ENCODE peak calls at places on chromosomes 11 and 22, in six cellular contexts. C is heart left ventricle, Z is HCT116, O is OCI-LY7, I is prostate gland, M is cardiac muscle cell. N is an unnamed sample. For H3K4me1, the result is how much of the 10 kb centered on the place peaks cover.

GRCh38 chr11:26073646-26074045 is 258.3 kb upstream of the ANO3 start:
- DNase-seq in C (no peak), Z (no peak), O (no peak), I (no peak), M (no peak), N (no peak)

GRCh38 chr11:128462802-128463385 is 124.5 kb downstream of the ETS1 start:
- DNase-seq in C (no peak), Z (no peak), O (no peak), I (no peak), M (no peak), N (no peak)

GRCh38 chr11:40160418-40160817 is 1299.0 kb downstream of the LRRC4C start:
- DNase-seq in C (no peak), Z (no peak), O (no peak), I (no peak), M (no peak), N (no peak)

GRCh38 chr11:64520013-64520412 is 71.0 kb upstream of the SLC22A12 start:
- DNase-seq in C (no peak), Z (no peak), O (no peak), I (no peak), M (no peak), N (no peak)

GRCh38 chr11:83069441-83070043 is 2.2 kb downstream of the RAB30 start:
- DNase-seq in C (no peak), Z (no peak), O (peak), I (no peak), M (no peak), N (peak)

GRCh38 chr22:47284822-47285221 is 522.4 kb downstream of the TBC1D22A start:
- DNase-seq in C (no peak), Z (no peak), O (no peak), I (no peak), M (no peak), N (no peak)

GRCh38 chr11:125923012-125923579 is 18.8 kb downstream of the DDX25 start:
- DNase-seq in C (peak), Z (peak), O (peak), I (peak), M (peak), N (peak)

GRCh38 chr11:104490182-104490581 is 326.2 kb upstream of the PDGFD start:
- DNase-seq in C (no peak), Z (no peak), O (no peak), I (no peak), M (no peak), N (no peak)

GRCh38 chr11:118375980-118376379 is 16.6 kb downstream of the UBE4A start:
- DNase-seq in C (no peak), Z (no peak), O (no peak), I (no peak), M (no peak), N (no peak)

GRCh38 chr11:9459573-9460321 is 1.1 kb upstream of the ZNF143 start:
- DNase-seq in C (peak), Z (peak), O (peak), I (peak), M (peak), N (peak)

GRCh38 chr22:28670691-28671261 is 8.9 kb downstream of the TTC28 start:
- DNase-seq in C (no peak), Z (no peak), O (no peak), I (no peak), M (no peak), N (no peak)

GRCh38 chr22:30044369-30044768 is 35.9 kb upstream of the HORMAD2 start:
- DNase-seq in C (no peak), Z (peak), O (no peak), I (no peak), M (no peak), N (peak)

GRCh38 chr11:71246559-71246958 is 5.8 kb downstream of the SHANK2 start:
- DNase-seq in C (no peak), Z (no peak), O (no peak), I (no peak), M (no peak), N (no peak)

GRCh38 chr11:64611961-64612646 is 21.1 kb downstream of the SLC22A12 start:
- DNase-seq in C (no peak), Z (no peak), O (no peak), I (no peak), M (no peak), N (no peak)

GRCh38 chr22:33563568-33563967 is 356.7 kb downstream of the LARGE1 start:
- DNase-seq in C (no peak), Z (no peak), O (no peak), I (no peak), M (no peak), N (no peak)

GRCh38 chr11:64356498-64357411 is 2.2 kb upstream of the RPS6KA4 start:
- DNase-seq in C (no peak), Z (peak), O (peak), I (no peak), M (peak), N (peak)

GRCh38 chr11:80720295-80720694 is 1279.5 kb upstream of the TENM4 start:
- DNase-seq in C (no peak), Z (no peak), O (no peak), I (no peak), M (no peak), N (no peak)

GRCh38 chr11:35372565-35373283 is 46.6 kb downstream of the SLC1A2 start:
- DNase-seq in C (no peak), Z (no peak), O (no peak), I (no peak), M (no peak), N (no peak)

GRCh38 chr11:10329356-10329755 is 24.5 kb downstream of the ADM start:
- DNase-seq in C (no peak), Z (no peak), O (no peak), I (no peak), M (no peak), N (no peak)

GRCh38 chr11:102279641-102280170 is 37.6 kb upstream of the BIRC3 start:
- DNase-seq in C (no peak), Z (no peak), O (no peak), I (peak), M (peak), N (peak)

GRCh38 chr11:46363455-46363920 is 16.2 kb downstream of the DGKZ start:
- DNase-seq in C (peak), Z (peak), O (no peak), I (no peak), M (no peak), N (peak)

GRCh38 chr11:46435679-46436078 is 44.1 kb upstream of the CHRM4 start:
- DNase-seq in C (no peak), Z (no peak), O (no peak), I (no peak), M (no peak), N (no peak)

GRCh38 chr11:6546735-6547134 is 49.7 kb downstream of the DNHD1 start:
- DNase-seq in C (no peak), Z (no peak), O (no peak), I (no peak), M (no peak), N (no peak)

GRCh38 chr11:124900464-124900863 is 2.8 kb upstream of the ROBO4 start:
- DNase-seq in C (no peak), Z (peak), O (no peak), I (no peak), M (no peak), N (peak)

GRCh38 chr11:27317751-27318150 is 45.3 kb downstream of the CCDC34 start:
- DNase-seq in C (no peak), Z (peak), O (no peak), I (no peak), M (no peak), N (peak)

GRCh38 chr11:113014262-113014661 is 53.0 kb downstream of the NCAM1 start:
- DNase-seq in C (peak), Z (no peak), O (no peak), I (no peak), M (peak), N (peak)

GRCh38 chr22:31950226-31950625 is 5.9 kb downstream of the YWHAH start:
- DNase-seq in C (no peak), Z (no peak), O (no peak), I (no peak), M (no peak), N (no peak)

GRCh38 chr22:41352058-41352457 is 29.7 kb upstream of the TEF start:
- DNase-seq in C (no peak), Z (peak), O (no peak), I (no peak), M (no peak), N (no peak)

GRCh38 chr11:72962084-72962483 is 147.9 kb downstream of the ATG16L2 start:
- DNase-seq in C (no peak), Z (no peak), O (no peak), I (no peak), M (no peak), N (no peak)

GRCh38 chr11:7552666-7553065 is 38.9 kb downstream of the PPFIBP2 start:
- DNase-seq in C (no peak), Z (no peak), O (no peak), I (no peak), M (no peak), N (no peak)

GRCh38 chr11:3074912-3075589 is 17.8 kb upstream of the CARS1 start:
- DNase-seq in C (peak), Z (no peak), O (no peak), I (no peak), M (no peak), N (no peak)

GRCh38 chr11:71309181-71309580 is 56.8 kb upstream of the SHANK2 start:
- DNase-seq in C (no peak), Z (no peak), O (no peak), I (no peak), M (no peak), N (no peak)

GRCh38 chr22:44957267-44957905 is 52.4 kb downstream of the PHF21B start:
- DNase-seq in C (no peak), Z (no peak), O (no peak), I (no peak), M (peak), N (no peak)

GRCh38 chr11:23727821-23728220 is 769.0 kb upstream of the LUZP2 start:
- DNase-seq in C (no peak), Z (no peak), O (no peak), I (no peak), M (peak), N (peak)

GRCh38 chr11:26953770-26954392 is 40.0 kb upstream of the FIBIN start:
- DNase-seq in C (no peak), Z (no peak), O (no peak), I (no peak), M (no peak), N (no peak)

GRCh38 chr11:102110761-102111010 is 439 bp downstream of the YAP1 start:
- DNase-seq in C (no peak), Z (no peak), O (no peak), I (no peak), M (no peak), N (no peak)

GRCh38 chr11:119885861-119886567 is 157.0 kb upstream of the NECTIN1 start:
- DNase-seq in C (no peak), Z (no peak), O (no peak), I (no peak), M (no peak), N (no peak)

GRCh38 chr11:61757213-61757862 is 4.9 kb downstream of the MYRF start:
- DNase-seq in C (no peak), Z (no peak), O (no peak), I (no peak), M (no peak), N (no peak)

GRCh38 chr11:92759571-92760214 is 209.8 kb upstream of the MTNR1B start:
- DNase-seq in C (no peak), Z (no peak), O (no peak), I (no peak), M (no peak), N (no peak)

GRCh38 chr22:17929909-17930308 is 94.5 kb downstream of the MICAL3 start:
- DNase-seq in C (no peak), Z (no peak), O (no peak), I (no peak), M (no peak), N (peak)

GRCh38 chr22:17926516-17926915 is 97.8 kb downstream of the MICAL3 start:
- DNase-seq in C (no peak), Z (no peak), O (no peak), I (no peak), M (no peak), N (no peak)

GRCh38 chr22:17930455-17931313 is 93.7 kb downstream of the MICAL3 start:
- DNase-seq in C (no peak), Z (no peak), O (no peak), I (no peak), M (no peak), N (no peak)

GRCh38 chr22:17927062-17927461 is 97.3 kb downstream of the MICAL3 start:
- DNase-seq in C (no peak), Z (no peak), O (no peak), I (no peak), M (no peak), N (no peak)

DNA sequence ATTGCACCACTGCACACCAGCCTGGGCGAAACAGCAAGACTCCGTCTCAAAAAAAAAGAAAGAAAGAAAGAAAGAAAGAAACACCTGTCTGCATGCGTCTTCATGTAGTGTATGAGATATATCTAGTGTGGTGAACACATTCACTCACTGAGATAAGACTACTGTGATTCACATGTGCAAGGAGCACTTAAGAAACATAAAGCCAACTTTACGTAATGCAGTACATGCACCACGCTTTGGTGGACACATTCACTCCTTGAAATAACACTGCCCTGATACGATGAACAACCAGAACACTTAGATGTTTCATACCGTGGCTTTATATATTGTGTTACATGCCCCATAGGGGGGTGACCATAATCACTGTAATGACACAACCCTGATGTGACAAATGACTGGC is 96.0 kb downstream of the MICAL3 start:
- DNase-seq in C (no peak), Z (no peak), O (no peak), I (no peak), M (no peak), N (no peak)
- H3K4me1 ChIP-seq in C (under half), Z (under half), O (under half), I (under half), M (under half), N (under half)

DNA sequence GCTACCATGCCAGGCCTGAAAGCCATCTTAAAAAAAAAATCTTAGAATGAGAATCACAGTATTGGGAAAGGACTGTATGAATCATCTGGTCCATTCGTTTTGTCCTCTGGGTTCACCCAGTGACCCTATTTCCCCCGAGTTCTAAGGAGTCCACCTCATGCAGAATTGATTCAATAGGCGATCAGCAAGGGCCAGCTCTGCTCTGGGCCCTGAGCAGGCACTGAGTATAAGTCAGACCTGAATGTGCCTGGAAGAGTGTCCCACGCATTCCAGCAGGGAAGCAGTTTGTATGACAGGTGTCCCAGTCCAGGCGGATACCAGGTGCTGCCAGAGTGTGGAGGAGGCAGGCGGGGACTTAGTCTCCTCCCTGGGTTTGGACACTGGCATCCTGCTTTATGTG is 883 bp upstream of the HMOX1 start:
- DNase-seq in C (no peak), Z (no peak), O (no peak), I (no peak), M (no peak), N (no peak)
- H3K4me3 ChIP-seq in C (no peak), Z (no peak), O (no peak), I (no peak), M (no peak), N (no peak)

GRCh38 chr11:12124306-12124705 is 13.9 kb downstream of the MICAL2 start:
- DNase-seq in C (no peak), Z (no peak), O (no peak), I (no peak), M (no peak), N (no peak)

GRCh38 chr11:12128191-12128841 is 17.9 kb downstream of the MICAL2 start:
- DNase-seq in C (no peak), Z (no peak), O (no peak), I (no peak), M (no peak), N (no peak)

GRCh38 chr11:12127206-12127898 is 17.0 kb downstream of the MICAL2 start:
- DNase-seq in C (no peak), Z (no peak), O (no peak), I (no peak), M (no peak), N (no peak)

GRCh38 chr11:12125609-12126149 is 15.3 kb downstream of the MICAL2 start:
- DNase-seq in C (no peak), Z (peak), O (no peak), I (no peak), M (no peak), N (no peak)

GRCh38 chr11:12126352-12127019 is 16.1 kb downstream of the MICAL2 start:
- DNase-seq in C (no peak), Z (no peak), O (no peak), I (no peak), M (no peak), N (no peak)
- H3K27ac ChIP-seq in C (no peak), Z (peak), O (no peak), I (no peak), M (peak), N (no peak)

DNA sequence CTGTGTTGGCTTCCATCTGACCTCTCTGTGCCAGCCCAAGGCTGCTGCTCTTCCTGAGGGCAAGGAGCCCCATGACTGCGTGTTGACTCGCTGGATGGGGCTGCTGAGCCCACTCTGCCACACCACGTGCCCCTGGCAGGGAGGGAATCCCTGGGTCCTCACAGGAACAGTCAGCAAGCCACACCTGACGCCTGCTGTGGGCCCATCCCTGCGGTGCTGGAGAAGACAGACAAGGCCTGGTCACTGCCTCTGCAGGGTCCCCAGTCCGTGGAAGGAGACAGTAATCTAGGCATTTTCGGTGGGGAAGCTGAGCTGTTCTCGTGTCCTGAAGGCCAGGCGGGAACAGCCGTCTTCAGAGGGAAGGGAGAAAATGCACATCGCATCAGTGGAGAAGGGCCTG is 10.6 kb upstream of the PPP6R3 start:
- DNase-seq in C (no peak), Z (no peak), O (no peak), I (no peak), M (no peak), N (no peak)
- H3K4me1 ChIP-seq in C (under half), Z (under half), O (under half), I (under half), M (under half), N (under half)

DNA sequence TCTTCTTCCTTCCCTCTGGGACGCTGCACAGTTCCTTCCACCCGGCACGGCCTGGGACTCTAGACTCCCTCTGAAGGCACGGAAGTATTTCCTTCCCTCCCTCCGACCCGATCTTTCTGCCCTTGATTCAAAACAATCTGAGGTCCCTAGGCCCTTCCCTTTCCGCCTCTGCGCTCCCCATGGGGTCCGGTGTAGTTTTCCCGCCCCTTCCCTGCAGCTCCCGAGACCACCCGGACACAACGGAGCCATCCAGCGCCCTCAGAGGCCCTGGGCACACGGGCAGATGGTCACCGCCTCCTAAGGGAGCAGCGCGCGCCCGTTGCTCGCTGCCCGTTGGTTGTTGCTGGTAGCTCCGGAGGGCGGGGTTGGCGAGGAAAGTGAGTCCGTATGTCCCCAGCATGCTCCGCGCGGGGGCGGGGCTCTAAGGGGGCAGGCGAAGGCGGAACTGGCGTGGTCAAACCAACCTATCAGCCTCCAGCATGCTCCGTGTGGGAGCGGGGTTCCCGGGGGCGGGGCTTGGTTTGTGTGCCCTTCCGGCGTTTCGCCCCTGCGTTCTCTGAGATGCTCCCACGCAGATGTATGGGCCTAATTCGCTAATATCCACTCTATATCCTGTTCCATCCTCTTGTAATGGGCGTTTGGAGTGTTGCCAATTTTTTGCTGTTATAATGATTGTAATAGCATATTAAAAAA is 19.6 kb downstream of the MIF start:
- DNase-seq in C (peak), Z (peak), O (peak), I (peak), M (peak), N (peak)
- H3K4me3 ChIP-seq in C (peak), Z (peak), O (peak), I (peak), M (peak), N (peak)

DNA sequence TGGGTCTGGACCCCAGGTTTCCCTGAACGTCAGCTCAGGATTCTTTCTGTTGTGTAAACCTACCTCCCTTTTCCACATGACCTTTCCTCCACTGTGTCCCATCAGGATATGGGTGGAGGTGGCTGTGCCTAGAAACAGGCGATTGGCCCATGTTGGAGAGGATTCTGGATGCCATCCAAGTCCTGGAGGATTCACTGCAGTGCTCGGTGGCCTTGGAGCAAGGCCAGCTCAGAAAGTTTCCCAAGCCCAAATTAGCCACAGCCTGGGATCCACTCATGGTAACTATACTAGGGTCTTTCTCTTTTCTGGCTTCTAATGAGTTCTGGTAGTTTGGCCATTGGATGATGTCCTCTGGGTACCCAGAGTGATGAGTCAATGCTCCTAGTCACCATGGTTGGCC is 141.6 kb downstream of the SNX19 start:
- DNase-seq in C (peak), Z (no peak), O (no peak), I (no peak), M (no peak), N (no peak)
- H3K27ac ChIP-seq in C (no peak), Z (no peak), O (no peak), I (no peak), M (no peak), N (no peak)

GRCh38 chr11:13294771-13295579 is 17.4 kb downstream of the BMAL1 start:
- DNase-seq in C (no peak), Z (no peak), O (no peak), I (no peak), M (no peak), N (no peak)
- H3K4me1 ChIP-seq in C (under half), Z (under half), O (under half), I (under half), M (under half), N (under half)

DNA sequence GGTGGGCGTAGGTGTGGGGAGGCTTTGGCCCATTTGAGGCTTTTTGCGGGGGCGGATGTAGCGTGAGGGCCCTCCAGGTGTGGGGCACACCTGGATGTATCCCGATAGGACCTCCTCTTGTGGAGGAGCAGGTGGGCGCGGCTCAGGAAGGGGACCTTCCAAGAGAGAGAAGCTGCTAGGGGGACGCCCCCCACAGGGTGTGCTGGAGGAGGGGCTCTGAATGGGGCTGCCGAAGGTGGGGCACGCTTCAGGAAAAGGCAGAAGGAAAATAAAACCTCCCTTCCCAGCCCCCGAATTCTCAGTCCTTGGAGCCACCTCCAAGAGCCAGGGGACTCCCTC is 621 bp downstream of the SGSM1 start:
- DNase-seq in C (no peak), Z (no peak), O (no peak), I (no peak), M (no peak), N (no peak)
- H3K4me3 ChIP-seq in C (peak), Z (peak), O (no peak), I (peak), M (peak), N (no peak)

N was measured in SJCRH30.